ENCODE peak calls at places on chromosomes 1 and 21, in four cellular contexts. P is HCT116, U is neural progenitor cell, J is GM23338. S is an unnamed sample.
A peak's percentile ranks its signal among the peaks of the same experiment; 100 is the strongest.

GRCh38 chr1:43540653-43541071 is 10.0 kb downstream of the PTPRF start:
- DNase-seq in P (no peak), U (no peak), J (no peak), S (no peak)

GRCh38 chr1:243883551-243883950 is 33.5 kb upstream of the AKT3 start:
- DNase-seq in P (no peak), U (no peak), J (no peak), S (no peak)

GRCh38 chr1:61536174-61536573 is 188.8 kb downstream of the TM2D1 start:
- DNase-seq in P (no peak), U (no peak), J (no peak), S (no peak)

GRCh38 chr21:33401617-33401967 is 1.6 kb upstream of the IFNGR2 start:
- DNase-seq in P (no peak), U (no peak), J (no peak), S (no peak)

GRCh38 chr1:35377553-35377952 is 109.0 kb downstream of the ZMYM4 start:
- DNase-seq in P (no peak), U (no peak), J (no peak), S (no peak)

GRCh38 chr1:205042911-205043806 is at the start of gene CNTN2:
- DNase-seq in P (no peak), U (peak; percentile 77), J (peak; percentile 79), S (no peak)

GRCh38 chr1:9069324-9070100 is at the start of gene SLC2A5:
- DNase-seq in P (no peak), U (peak; percentile 57), J (no peak), S (peak; percentile 93)

GRCh38 chr1:215489771-215490566 is 77.1 kb upstream of the KCTD3 start:
- DNase-seq in P (no peak), U (no peak), J (no peak), S (no peak)

GRCh38 chr1:203026666-203027663 is 674 bp downstream of the PPFIA4 start:
- DNase-seq in P (no peak), U (no peak), J (no peak), S (no peak)

GRCh38 chr1:183655562-183656075 is 2.5 kb upstream of the APOBEC4 start:
- DNase-seq in P (peak; percentile 69), U (peak; percentile 89), J (peak; percentile 92), S (peak; percentile 90)

GRCh38 chr1:165941531-165941930 is 114.1 kb downstream of the UCK2 start:
- DNase-seq in P (no peak), U (peak; percentile 59), J (no peak), S (no peak)

GRCh38 chr1:212987702-212988322 is 27.9 kb downstream of the ANGEL2 start:
- DNase-seq in P (no peak), U (no peak), J (no peak), S (no peak)

GRCh38 chr1:198107041-198107440 is 49.8 kb upstream of the NEK7 start:
- DNase-seq in P (no peak), U (no peak), J (no peak), S (no peak)

GRCh38 chr1:29236993-29237905 is 927 bp downstream of the PTPRU start:
- DNase-seq in P (no peak), U (peak; percentile 77), J (peak; percentile 57), S (no peak)

DNA sequence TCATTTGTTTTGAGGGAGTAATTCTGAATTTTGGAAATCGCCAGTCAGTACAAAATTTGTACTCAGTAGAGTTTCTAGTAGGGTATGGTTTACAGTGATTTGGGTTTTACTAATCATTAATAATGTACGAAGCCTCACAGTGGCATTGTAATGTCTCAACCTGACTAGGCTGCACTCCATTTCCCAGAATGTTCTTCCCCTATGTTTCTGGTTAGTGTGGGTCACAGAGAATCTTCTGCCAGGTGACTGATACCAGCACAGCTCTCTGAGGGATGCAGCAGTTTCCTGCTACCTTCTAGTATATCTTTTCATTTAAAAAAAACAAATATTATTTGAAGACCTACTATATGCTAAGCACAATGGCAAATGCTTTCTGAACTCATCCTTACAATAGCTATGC is 112.9 kb downstream of the PTPN14 start:
- DNase-seq in P (no peak), U (no peak), J (no peak), S (no peak)
- H2AFZ ChIP-seq in P (no peak overlapping the region), U (no peak overlapping the region), J (no peak overlapping the region), S (peak overlapping the region; percentile 50)

DNA sequence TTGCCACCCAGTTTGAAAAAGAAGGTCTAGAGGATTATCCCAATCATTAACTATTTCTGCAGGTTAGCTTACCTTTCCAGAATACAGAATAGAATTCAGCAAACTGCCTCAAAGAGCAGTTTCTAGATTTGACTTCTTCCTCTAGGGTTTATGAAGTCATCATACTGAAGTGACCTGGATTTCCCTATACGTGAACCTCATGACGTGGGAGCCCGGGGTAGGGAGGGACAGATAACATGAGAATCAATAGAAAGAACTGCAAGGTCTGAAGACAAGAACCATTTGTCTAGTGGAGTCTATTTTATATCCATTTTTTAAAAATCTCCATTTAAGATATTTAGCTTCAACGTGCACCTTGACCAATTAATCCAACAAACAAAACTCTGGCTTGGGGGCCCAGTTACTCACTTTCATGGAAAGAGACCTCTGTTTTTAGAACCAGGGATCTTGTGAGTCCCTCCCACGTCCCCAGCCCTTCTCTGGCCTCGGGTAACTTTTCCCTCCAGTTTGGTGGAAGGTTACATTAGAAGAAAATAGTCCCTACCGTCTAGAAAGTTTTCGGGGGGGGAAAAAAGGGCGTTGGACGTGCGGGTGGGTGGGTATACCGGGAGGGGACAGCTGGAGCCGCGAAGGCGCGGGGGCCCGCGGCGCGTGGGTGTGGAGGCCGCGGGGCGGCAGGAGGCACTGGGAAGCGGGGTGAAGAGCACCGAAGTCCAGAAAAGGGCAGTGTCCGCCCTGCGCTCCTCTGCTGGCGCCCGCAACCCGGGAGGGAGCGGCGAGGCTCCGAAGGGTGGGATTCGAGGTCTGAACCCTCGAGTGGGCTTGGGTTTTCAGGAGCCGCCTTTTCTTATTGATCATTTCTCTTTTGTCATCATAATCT is 13.8 kb upstream of the POGZ start:
- DNase-seq in P (no peak), U (peak; percentile 65), J (peak; percentile 89), S (peak; percentile 50)
- H3K4me2 ChIP-seq in P (peak overlapping the region; percentile 29), U (peak overlapping the region; percentile 76), J (peak overlapping the region; percentile 68), S (peak overlapping the region; percentile 63)

DNA sequence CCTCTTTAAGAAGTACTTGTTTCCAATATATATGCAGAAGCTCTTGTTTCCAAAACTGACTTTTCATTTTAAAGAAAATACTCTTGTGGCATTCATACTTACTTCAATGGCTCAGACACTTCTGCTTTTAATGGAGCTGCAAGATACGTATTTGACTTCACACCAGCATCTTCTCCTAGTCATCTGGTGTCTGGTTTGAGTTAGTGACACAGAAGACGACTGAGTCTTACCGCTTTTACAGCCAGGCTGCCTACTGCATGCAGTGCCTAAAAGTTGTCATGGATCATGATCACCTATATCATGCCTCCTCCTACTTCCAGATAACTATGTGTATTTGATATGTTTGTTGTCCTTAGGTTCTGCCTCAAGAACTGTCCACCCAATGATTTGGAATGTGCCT is 185.9 kb downstream of the TPR start:
- DNase-seq in P (no peak), U (no peak), J (no peak), S (no peak)
- H2AFZ ChIP-seq in P (no peak overlapping the region), U (no peak overlapping the region), J (no peak overlapping the region), S (no peak overlapping the region)

DNA sequence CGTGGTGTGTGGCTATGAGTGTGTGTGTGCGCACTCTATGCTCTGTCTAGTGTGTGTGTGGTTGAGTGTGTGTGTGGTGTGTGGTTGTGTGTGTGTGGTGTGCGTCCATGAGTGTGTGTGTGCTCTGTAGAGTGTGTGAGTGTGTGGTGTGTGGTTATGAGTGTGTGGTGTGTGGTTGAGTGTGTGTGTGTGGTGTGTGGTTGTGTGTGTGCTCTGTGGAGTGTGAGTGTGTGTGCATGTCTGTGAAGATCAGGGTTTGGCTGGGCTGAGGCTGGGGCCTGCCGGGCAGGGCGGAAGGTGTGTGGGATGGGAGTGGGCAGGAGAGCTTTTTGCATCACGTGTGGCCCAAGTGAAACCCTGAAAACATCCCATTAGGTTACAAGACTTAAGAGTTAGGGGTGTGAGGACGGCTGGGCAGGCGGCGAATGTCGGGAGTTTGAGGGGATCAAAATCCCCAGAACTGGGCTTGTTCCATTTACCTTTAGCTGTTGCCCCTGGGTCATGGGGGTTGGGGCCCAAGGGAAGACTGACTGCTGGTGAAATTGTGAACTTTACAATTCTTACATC is 2.9 kb upstream of the FCMR start:
- DNase-seq in P (no peak), U (no peak), J (no peak), S (no peak)
- H3K4me2 ChIP-seq in P (no peak overlapping the region), U (no peak overlapping the region), J (no peak overlapping the region), S (no peak overlapping the region)

GRCh38 chr1:1241588-1242229 is 4.8 kb downstream of the C1QTNF12 start:
- DNase-seq in P (no peak), U (no peak), J (no peak), S (no peak)

GRCh38 chr1:1239624-1240347 is 6.7 kb downstream of the C1QTNF12 start:
- DNase-seq in P (no peak), U (peak; percentile 42), J (no peak), S (no peak)

GRCh38 chr1:1239247-1239623 is 7.2 kb downstream of the B3GALT6 start:
- DNase-seq in P (no peak), U (no peak), J (no peak), S (no peak)

GRCh38 chr1:1240822-1241587 is 5.5 kb downstream of the C1QTNF12 start:
- DNase-seq in P (no peak), U (no peak), J (no peak), S (no peak)

GRCh38 chr1:1240348-1240732 is 6.2 kb downstream of the C1QTNF12 start:
- DNase-seq in P (no peak), U (no peak), J (no peak), S (no peak)
- H2AFZ ChIP-seq in P (no peak overlapping the region), U (no peak overlapping the region), J (no peak overlapping the region), S (no peak overlapping the region)

DNA sequence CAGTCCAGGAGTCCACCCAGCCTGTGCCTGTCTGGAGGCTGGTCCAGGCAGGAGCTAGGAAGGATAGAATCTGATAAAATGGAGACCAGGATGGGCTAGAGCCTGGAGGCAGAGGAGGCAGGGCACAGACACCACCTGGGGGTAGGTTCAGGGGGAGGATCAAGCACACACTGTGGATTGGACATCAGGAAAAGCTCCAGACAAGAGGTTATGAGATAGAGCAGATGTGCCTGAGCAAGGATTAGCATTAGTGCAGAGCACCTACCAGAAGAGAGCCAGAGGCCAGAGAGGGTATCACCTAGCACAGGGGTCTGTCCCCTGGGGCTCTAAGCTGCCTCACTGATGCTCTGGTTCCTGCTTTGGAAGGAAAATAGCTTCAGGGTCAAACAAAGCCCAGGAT is 216.7 kb upstream of the ZC3H12A start:
- DNase-seq in P (no peak), U (no peak), J (no peak), S (no peak)
- H3K4me2 ChIP-seq in P (no peak overlapping the region), U (no peak overlapping the region), J (no peak overlapping the region), S (no peak overlapping the region)

S was measured in Karpas-422.